ENCODE peak calls at places on chromosome 1, in nine cellular contexts. W is GM12865, P is nephron progenitor cell, G is upper lobe of left lung, M is WTC11, H is AG04450, U is lung, K is pancreas, V is spleen. B is an unnamed sample.

GRCh38 chr1:197783510-197783948 is 8.2 kb upstream of the DENND1B start:
- DNase-seq in W (no peak), P (no peak), G (no peak), M (no peak), H (no peak), U (no peak), K (no peak), V (no peak), B (no peak)

GRCh38 chr1:12616709-12617373 is 1.2 kb downstream of the DHRS3 start:
- DNase-seq in W (no peak), P (peak), G (peak), M (peak), H (no peak), U (no peak), K (peak), V (peak), B (no peak)

GRCh38 chr1:37410815-37411214 is 63.6 kb upstream of the ZC3H12A start:
- DNase-seq in W (peak), P (peak), G (no peak), M (peak), H (no peak), U (no peak), K (no peak), V (peak), B (peak)

GRCh38 chr1:156123356-156124196 is 9.1 kb downstream of the LMNA start:
- DNase-seq in W (peak), P (no peak), G (peak), M (peak), H (peak), U (peak), K (peak), V (peak), B (no peak)

GRCh38 chr1:43005460-43006351 is 47.0 kb upstream of the SLC2A1 start:
- DNase-seq in W (no peak), P (peak), G (no peak), M (peak), H (no peak), U (no peak), K (no peak), V (no peak), B (no peak)

GRCh38 chr1:64114012-64114525 is 89.4 kb upstream of the UBE2U start:
- DNase-seq in W (no peak), P (no peak), G (no peak), M (no peak), H (no peak), U (no peak), K (no peak), V (no peak), B (no peak)

GRCh38 chr1:77652179-77652745 is 30.2 kb downstream of the ZZZ3 start:
- DNase-seq in W (no peak), P (no peak), G (no peak), M (no peak), H (no peak), U (no peak), K (no peak), V (no peak), B (no peak)

GRCh38 chr1:181318858-181319235 is 164.5 kb upstream of the CACNA1E start:
- DNase-seq in W (no peak), P (no peak), G (no peak), M (no peak), H (no peak), U (no peak), K (no peak), V (no peak), B (no peak)

GRCh38 chr1:212118872-212119260 is 83.3 kb downstream of the DTL start:
- DNase-seq in W (peak), P (no peak), G (no peak), M (no peak), H (no peak), U (no peak), K (no peak), V (no peak), B (no peak)

GRCh38 chr1:2283371-2283990 is 55.4 kb downstream of the SKI start:
- DNase-seq in W (no peak), P (no peak), G (peak), M (no peak), H (no peak), U (no peak), K (no peak), V (no peak), B (no peak)

DNA sequence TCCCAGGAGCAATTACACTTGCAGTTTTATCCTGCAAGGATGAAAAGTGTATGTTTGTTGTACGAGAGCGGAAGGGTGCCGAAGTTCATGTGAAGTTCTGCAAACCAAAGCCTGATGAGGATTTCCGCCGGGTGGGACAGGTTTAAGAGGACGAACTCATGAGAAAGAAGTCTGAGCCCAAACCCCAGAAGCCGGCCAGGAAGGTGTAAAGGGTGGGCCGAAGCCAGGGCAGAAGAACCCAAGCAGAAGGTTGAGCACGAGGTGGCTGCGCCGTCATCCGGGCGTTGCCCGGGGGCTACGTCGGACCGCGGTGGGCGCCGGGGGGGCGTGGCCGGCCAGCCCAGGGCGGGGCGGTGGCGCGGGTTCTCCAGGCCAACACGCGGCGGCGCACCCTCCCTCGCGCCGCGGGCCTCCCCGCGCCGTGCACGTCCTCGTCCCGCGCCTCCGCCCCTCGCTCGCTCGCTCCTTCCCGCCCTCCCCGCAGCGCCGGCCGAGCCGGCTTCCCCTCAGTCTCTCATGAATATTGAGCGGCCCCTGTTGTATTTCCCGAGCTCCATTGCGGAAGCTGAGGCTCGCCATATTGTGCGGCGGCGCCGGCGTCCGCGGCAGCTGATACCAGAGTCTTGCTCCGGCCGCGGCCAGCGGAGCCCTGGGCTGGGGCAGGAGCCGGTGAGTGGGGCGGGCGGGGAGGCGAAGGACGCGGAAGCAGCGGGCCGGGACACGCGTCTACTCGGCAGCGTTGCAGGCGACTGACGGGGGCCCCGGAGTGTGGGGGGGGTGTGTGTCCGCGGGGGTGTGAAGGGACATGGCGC is at the start of gene RNF2:
- DNase-seq in W (peak), P (peak), G (peak), M (peak), H (peak), U (peak), K (peak), V (peak), B (peak)
- TF ChIP-seq CTCF in W (no peak), P (no peak), G (no peak), M (no peak), H (no peak), U (no peak), K (no peak), V (no peak), B (peak)

DNA sequence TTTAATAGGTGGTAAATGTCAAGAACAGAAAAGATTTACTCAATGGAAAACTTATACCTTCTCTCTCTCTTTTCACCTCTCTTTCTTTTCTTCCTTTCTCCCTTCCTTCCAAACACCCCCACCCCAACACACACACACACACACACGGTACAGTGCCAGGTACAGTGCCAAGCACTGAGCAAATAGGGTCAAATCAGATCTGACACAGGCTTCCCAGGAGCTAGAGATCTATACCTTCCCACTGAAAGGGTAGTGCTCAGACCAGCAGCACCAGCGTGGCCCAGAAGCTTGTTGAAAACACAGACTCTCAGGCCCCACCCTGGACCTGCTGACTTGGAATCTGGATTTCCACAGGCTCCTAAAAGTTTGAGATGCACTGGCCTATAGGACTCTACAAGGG is 31.9 kb downstream of the IRF2BP2 start:
- DNase-seq in W (no peak), P (no peak), G (no peak), M (no peak), H (no peak), U (no peak), K (no peak), V (no peak), B (no peak)
- TF ChIP-seq CTCF in W (no peak), P (no peak), G (no peak), M (no peak), H (no peak), U (no peak), K (no peak), V (no peak), B (no peak)

DNA sequence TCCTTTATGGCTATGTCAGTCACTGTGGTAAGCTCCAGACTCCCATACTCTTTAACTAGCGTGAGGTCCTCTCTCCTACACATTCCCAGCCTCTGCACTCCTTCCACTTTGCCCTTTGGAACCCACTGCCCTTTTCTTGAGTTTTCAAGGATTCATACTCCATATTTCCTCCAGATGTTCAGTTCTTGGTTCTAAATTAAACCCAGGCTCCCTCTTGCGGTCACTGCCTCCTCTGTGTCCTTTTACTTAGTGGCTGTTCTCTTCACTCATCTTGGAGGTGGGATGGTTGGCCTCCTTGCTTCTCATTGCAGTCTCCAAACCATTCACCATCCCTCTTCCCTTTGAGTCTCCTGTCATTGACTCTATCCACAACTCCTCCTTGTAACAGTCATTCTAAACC is 208.1 kb downstream of the TGFB2 start:
- DNase-seq in W (no peak), P (no peak), G (no peak), M (no peak), H (no peak), U (no peak), K (no peak), V (no peak), B (no peak)
- TF ChIP-seq CTCF in W (no peak), P (no peak), G (no peak), M (no peak), H (no peak), U (no peak), K (no peak), V (no peak), B (peak)

DNA sequence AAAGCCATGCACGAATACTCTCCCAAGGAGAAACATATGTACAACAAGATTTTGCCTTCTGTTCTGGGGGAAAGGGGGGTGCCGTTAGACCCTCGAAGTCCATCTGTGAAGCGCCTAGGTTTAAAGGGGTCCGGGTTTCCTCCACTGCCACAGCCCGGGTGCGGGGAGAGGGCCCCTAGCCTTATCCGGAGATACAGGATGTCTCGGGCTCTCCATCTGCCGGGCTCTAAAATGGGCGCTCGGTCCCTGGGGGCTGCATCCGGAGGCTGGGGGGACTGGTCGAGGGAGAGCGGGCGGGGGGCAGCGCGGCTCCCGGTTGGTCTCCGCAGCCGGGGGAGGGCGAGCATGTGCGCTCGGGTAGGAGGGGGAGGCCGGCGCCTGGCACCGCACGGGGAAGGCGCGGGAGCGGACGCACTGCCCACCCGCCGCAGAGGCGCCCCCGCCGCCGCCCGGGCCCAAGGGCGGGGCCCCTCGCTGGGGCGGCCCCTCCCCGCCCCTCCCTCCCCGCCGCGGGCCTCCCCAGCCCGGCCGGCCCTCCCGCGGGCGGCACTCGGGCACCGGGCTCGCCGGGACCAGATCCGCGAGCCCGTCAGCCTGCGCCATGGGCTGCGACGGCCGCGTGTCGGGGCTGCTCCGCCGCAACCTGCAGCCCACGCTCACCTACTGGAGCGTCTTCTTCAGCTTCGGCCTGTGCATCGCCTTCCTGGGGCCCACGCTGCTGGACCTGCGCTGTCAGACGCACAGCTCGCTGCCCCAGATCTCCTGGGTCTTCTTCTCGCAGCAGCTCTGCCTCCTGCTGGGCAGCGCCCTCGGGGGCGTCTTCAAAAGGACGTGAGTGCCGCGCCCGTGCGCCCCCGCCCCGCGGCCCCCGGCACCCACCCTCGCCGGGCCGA is 63.1 kb downstream of the ELK4 start:
- DNase-seq in W (no peak), P (peak), G (peak), M (no peak), H (no peak), U (no peak), K (no peak), V (no peak), B (peak)
- TF ChIP-seq CTCF in W (no peak), P (no peak), G (peak), M (no peak), H (no peak), U (no peak), K (no peak), V (no peak), B (peak)

GRCh38 chr1:55716151-55716550 is 501.0 kb upstream of the USP24 start:
- DNase-seq in W (no peak), P (no peak), G (no peak), M (no peak), H (no peak), U (no peak), K (no peak), V (no peak), B (no peak)

GRCh38 chr1:55720243-55720642 is 505.1 kb upstream of the USP24 start:
- DNase-seq in W (no peak), P (no peak), G (no peak), M (no peak), H (no peak), U (peak), K (no peak), V (no peak), B (no peak)

GRCh38 chr1:55716610-55717009 is 501.4 kb upstream of the USP24 start:
- DNase-seq in W (no peak), P (no peak), G (no peak), M (no peak), H (no peak), U (no peak), K (no peak), V (no peak), B (no peak)

GRCh38 chr1:55717111-55717510 is 501.9 kb upstream of the USP24 start:
- DNase-seq in W (no peak), P (no peak), G (no peak), M (no peak), H (no peak), U (no peak), K (no peak), V (no peak), B (no peak)

GRCh38 chr1:55718758-55719671 is 503.9 kb upstream of the USP24 start:
- DNase-seq in W (no peak), P (no peak), G (no peak), M (peak), H (peak), U (peak), K (peak), V (no peak), B (no peak)
- TF ChIP-seq CTCF in W (no peak), P (no peak), G (no peak), M (no peak), H (peak), U (no peak), K (no peak), V (no peak), B (no peak)

GRCh38 chr1:200916681-200917080 is 22.0 kb downstream of the INAVA start:
- DNase-seq in W (no peak), P (no peak), G (no peak), M (no peak), H (no peak), U (no peak), K (no peak), V (peak), B (peak)

GRCh38 chr1:200918006-200918405 is 23.3 kb downstream of the INAVA start:
- DNase-seq in W (no peak), P (no peak), G (no peak), M (no peak), H (no peak), U (no peak), K (no peak), V (peak), B (no peak)

GRCh38 chr1:200919386-200919785 is 24.7 kb downstream of the INAVA start:
- DNase-seq in W (no peak), P (no peak), G (no peak), M (no peak), H (no peak), U (no peak), K (no peak), V (peak), B (peak)

GRCh38 chr1:200917291-200917817 is 22.7 kb downstream of the INAVA start:
- DNase-seq in W (no peak), P (no peak), G (no peak), M (no peak), H (no peak), U (no peak), K (no peak), V (peak), B (peak)

DNA sequence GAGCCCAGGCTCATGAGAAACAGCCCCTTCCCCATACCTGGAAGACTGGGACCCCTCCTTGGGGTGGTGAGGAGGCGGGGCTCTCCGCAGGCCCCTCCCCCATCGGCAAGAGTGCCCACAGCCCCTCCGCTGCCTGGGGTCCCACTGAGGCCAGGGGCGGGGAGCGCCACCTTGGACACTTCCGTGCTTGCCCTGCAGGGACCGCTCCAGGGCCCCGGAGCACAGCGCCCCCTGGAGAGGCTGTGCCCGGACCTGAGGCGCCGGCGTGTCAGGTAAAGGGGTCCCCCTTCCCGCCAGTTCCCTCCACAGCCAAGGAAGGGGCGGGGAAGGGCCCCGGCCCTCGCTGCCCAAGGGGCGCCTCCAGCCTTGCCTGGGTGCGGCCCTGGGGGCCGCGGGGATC is 21.5 kb downstream of the INAVA start:
- DNase-seq in W (no peak), P (peak), G (no peak), M (peak), H (no peak), U (no peak), K (no peak), V (peak), B (peak)
- TF ChIP-seq CTCF in W (no peak), P (peak), G (no peak), M (peak), H (no peak), U (no peak), K (no peak), V (no peak), B (peak)